ENCODE peak calls at places on chromosomes 6 and 20, in five cellular contexts. V is HCT116, Y is esophagus squamous epithelium, F is lower leg skin, G is K562. P is an unnamed sample.

GRCh38 chr20:57559658-57560553 is 1.0 kb upstream of the PCK1 start:
- DNase-seq in G (no peak), V (no peak), Y (no peak), F (no peak), P (peak)

GRCh38 chr6:107491059-107491609 is 1.2 kb downstream of the SOBP start:
- DNase-seq in V (no peak), Y (no peak), F (no peak), G (no peak), P (peak)

GRCh38 chr6:111228094-111228493 is 140.8 kb downstream of the SLC16A10 start:
- DNase-seq in Y (no peak), F (no peak), G (no peak), V (no peak), P (no peak)

GRCh38 chr20:58810116-58810878 is 40.4 kb downstream of the GNAS-AS1 start:
- DNase-seq in V (peak), F (no peak), G (no peak), Y (no peak), P (no peak)

GRCh38 chr6:5597413-5597812 is 336.1 kb downstream of the FARS2 start:
- DNase-seq in G (no peak), F (no peak), Y (no peak), V (no peak), P (no peak)

GRCh38 chr20:58714340-58714922 is 21.8 kb downstream of the NPEPL1 start:
- DNase-seq in V (no peak), G (no peak), Y (no peak), F (peak), P (no peak)

GRCh38 chr6:143896096-143896880 is 32.0 kb downstream of the ZC2HC1B start:
- DNase-seq in V (no peak), G (no peak), Y (no peak), F (peak), P (no peak)

GRCh38 chr6:111696814-111697213 is 91.1 kb upstream of the TRAF3IP2 start:
- DNase-seq in V (no peak), Y (no peak), G (no peak), F (no peak), P (no peak)

GRCh38 chr6:38814761-38815160 is 99.7 kb downstream of the DNAH8 start:
- DNase-seq in V (no peak), G (no peak), F (no peak), Y (no peak), P (no peak)

GRCh38 chr6:167796668-167797031 is 30.1 kb upstream of the AFDN start:
- DNase-seq in V (no peak), F (peak), Y (no peak), G (no peak), P (no peak)

GRCh38 chr20:34708621-34709043 is 4.5 kb downstream of the TP53INP2 start:
- DNase-seq in V (no peak), F (peak), Y (no peak), G (peak), P (peak)

GRCh38 chr6:12849420-12850200 is 133.0 kb downstream of the PHACTR1 start:
- DNase-seq in F (no peak), G (no peak), V (no peak), Y (no peak), P (no peak)

GRCh38 chr20:1324598-1325172 is 4.3 kb downstream of the SDCBP2 start:
- DNase-seq in G (no peak), V (no peak), Y (no peak), F (no peak), P (peak)

GRCh38 chr20:33006776-33007375 is 628 bp upstream of the BPIFB2 start:
- DNase-seq in V (no peak), Y (no peak), F (no peak), G (no peak), P (no peak)

GRCh38 chr6:35368038-35368887 is 25.9 kb downstream of the PPARD start:
- DNase-seq in V (peak), G (no peak), F (no peak), Y (no peak), P (no peak)

GRCh38 chr6:170093276-170093657 is 197.6 kb downstream of the DLL1 start:
- DNase-seq in G (no peak), F (no peak), Y (no peak), V (no peak), P (no peak)

GRCh38 chr20:47501117-47501482 is 587 bp upstream of the NCOA3 start:
- DNase-seq in Y (no peak), V (no peak), F (no peak), G (peak), P (peak)

GRCh38 chr20:9363673-9364072 is 150.7 kb upstream of the LAMP5 start:
- DNase-seq in G (no peak), Y (no peak), V (peak), F (no peak), P (peak)

GRCh38 chr6:87908978-87909802 is 138.5 kb upstream of the SPACA1 start:
- DNase-seq in F (no peak), V (no peak), G (no peak), Y (no peak), P (no peak)

GRCh38 chr6:16421462-16421960 is 183.1 kb downstream of the GMPR start:
- DNase-seq in F (no peak), G (no peak), V (no peak), Y (no peak), P (no peak)
- TF ChIP-seq POLR2A in F (no peak), G (no peak), V (no peak), Y (no peak), P (no peak)

GRCh38 chr20:62406635-62407176 is 379 bp downstream of the CABLES2 start:
- DNase-seq in F (no peak), G (peak), V (no peak), Y (no peak), P (peak)

GRCh38 chr20:62405981-62406513 is 1.0 kb downstream of the CABLES2 start:
- DNase-seq in F (no peak), V (no peak), Y (no peak), G (no peak), P (no peak)

GRCh38 chr20:62408640-62409039 is 1.6 kb upstream of the CABLES2 start:
- DNase-seq in V (no peak), G (no peak), F (no peak), Y (no peak), P (no peak)

GRCh38 chr20:62408055-62408454 is 970 bp upstream of the CABLES2 start:
- DNase-seq in F (no peak), G (no peak), Y (no peak), V (no peak), P (no peak)

GRCh38 chr20:62407221-62407992 is at the start of gene CABLES2:
- DNase-seq in V (peak), G (peak), F (peak), Y (peak), P (peak)
- TF ChIP-seq POLR2A in V (no peak), G (peak), F (no peak), Y (no peak), P (peak)

DNA sequence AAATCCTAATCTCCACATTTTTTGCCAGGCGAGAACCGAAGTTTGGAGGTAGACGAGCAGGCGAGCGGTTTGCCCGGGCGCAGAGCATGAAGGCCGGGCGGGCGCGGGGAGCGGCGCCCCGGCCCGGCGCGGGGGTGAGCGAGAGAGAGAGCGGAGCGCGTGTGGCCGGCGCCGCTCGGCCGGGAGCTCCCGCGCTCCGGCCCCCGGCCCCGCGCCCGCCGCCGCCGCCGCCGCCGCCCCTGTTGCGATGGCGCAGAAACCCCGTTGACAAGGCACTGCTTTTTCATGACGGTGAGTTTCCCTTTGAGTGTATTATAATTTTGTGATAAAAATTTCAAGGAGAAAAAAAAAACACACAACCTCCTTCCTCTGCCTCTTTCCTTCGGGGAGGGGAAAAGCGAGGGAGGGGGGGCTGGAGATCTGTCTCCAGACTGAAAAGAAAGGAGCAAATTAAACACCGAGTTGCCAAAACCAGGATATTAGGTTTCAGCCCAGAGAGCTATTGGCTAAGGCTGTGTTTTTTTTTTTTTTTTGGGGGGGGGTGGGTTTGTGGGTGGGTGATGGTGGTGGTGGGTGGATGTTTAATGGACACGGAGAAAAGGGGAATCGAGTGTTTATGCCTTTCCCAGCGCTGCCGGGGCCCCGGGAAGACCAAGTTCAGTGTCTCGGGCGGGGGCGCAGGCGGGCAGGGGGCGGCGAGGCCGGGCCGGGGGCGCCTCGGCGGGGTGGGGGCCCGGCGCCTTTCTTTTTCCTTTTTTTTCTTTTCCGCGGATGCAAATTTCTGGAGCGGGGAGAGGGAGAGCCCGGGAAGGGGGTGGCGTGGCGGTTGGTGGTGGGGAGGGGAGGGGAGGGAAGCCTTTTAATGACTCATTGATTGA is at the start of gene BICRAL:
- DNase-seq in G (peak), F (peak), Y (no peak), V (peak), P (peak)
- TF ChIP-seq POLR2A in G (peak), F (no peak), Y (no peak), V (no peak), P (no peak)

DNA sequence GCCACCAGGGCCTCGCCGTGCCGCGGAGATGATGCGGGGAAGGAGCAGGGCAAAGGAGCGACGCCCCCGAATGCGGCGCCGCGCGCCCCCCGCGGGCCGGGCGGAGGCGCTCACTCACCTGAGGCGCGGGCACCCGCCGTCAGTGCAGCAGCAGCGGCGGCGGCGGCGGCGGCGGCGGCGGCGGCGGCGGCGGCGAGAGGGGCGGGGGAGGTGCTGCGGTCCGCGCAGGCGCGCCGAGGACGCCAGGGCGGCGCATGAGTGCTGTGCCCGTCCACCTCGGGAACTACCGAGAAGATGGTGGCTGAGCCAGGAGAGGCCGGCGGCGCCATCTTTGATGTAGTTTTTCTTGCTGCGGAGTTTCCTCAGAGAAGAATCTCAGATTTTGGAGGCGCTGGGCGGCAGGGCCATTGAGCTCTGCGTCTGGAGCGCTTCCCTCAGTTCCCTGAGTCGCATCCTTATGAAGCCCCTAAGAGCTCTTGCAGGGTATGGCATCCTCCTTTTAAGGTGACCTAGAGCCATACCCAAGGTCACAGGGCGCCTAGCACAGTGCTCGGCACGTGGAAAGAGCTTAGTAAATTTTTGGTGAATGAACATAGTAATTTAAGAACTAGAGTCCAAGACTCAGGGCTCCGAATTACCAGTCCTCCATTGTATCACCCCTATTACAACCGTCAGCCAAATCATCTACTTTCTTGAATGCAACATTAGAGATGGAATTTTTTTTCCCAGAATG is at the start of gene NDRG3:
- DNase-seq in G (peak), V (peak), Y (peak), F (peak), P (peak)
- TF ChIP-seq POLR2A in G (peak), V (peak), Y (no peak), F (no peak), P (no peak)

GRCh38 chr6:119170427-119171407 is 92.3 kb upstream of the FAM184A start:
- DNase-seq in Y (no peak), G (no peak), V (peak), F (no peak), P (peak)
- TF ChIP-seq POLR2A in Y (no peak), G (no peak), V (no peak), F (no peak), P (no peak)

GRCh38 chr6:29946380-29946779 is 4.0 kb downstream of the HLA-A start:
- DNase-seq in V (no peak), G (no peak), Y (no peak), F (no peak), P (no peak)

GRCh38 chr6:29946787-29947186 is 4.5 kb downstream of the HLA-A start:
- DNase-seq in G (no peak), V (no peak), Y (no peak), F (no peak), P (no peak)

GRCh38 chr6:29948277-29948676 is 5.9 kb downstream of the HLA-A start:
- DNase-seq in G (no peak), V (no peak), F (no peak), Y (no peak), P (no peak)

GRCh38 chr6:29945421-29945820 is 3.1 kb downstream of the HLA-A start:
- DNase-seq in F (no peak), V (no peak), G (no peak), Y (no peak), P (no peak)

GRCh38 chr6:29947292-29947980 is 5.1 kb downstream of the HLA-A start:
- DNase-seq in V (no peak), G (no peak), F (no peak), Y (no peak), P (no peak)
- TF ChIP-seq POLR2A in V (no peak), G (no peak), F (no peak), Y (no peak), P (no peak)

GRCh38 chr6:15421945-15422733 is 176.3 kb downstream of the JARID2 start:
- DNase-seq in F (no peak), V (no peak), G (no peak), Y (no peak), P (no peak)
- TF ChIP-seq POLR2A in F (no peak), V (no peak), G (no peak), Y (no peak), P (no peak)

P was measured in erythroblast.